ENCODE peak calls at places on chromosomes 4 and X, in six cellular contexts. One of them, this sample, is unnamed.
A peak's percentile ranks its signal among the peaks of the same experiment; 100 is the strongest.

GRCh38 chr4:121154103-121154515 is 10.0 kb downstream of the TNIP3 start:
- DNase-seq in stimulated activated CD4-positive, alpha-beta T cell treated with anti-CD3 and anti-CD28 coated beads, TNF-alpha, amount 100 ng/mL, for 4 hours: no peak
- DNase-seq in NCI-H1092: no peak
- DNase-seq in MG63: no peak
- DNase-seq in T-helper 22 cell: no peak
- DNase-seq in lung: no peak
- DNase-seq in this sample: no peak

GRCh38 chr4:126568652-126569580 is 1063.8 kb upstream of the INTU start:
- DNase-seq in lung: no peak
- DNase-seq in stimulated activated CD4-positive, alpha-beta T cell treated with anti-CD3 and anti-CD28 coated beads, TNF-alpha, amount 100 ng/mL, for 4 hours: no peak
- DNase-seq in MG63: no peak
- DNase-seq in T-helper 22 cell: no peak
- DNase-seq in NCI-H1092: no peak
- DNase-seq in this sample: no peak

GRCh38 chrX:43655961-43656494 is at the start of gene MAOA:
- DNase-seq in MG63: peak; percentile 6
- DNase-seq in lung: peak; percentile 84
- DNase-seq in stimulated activated CD4-positive, alpha-beta T cell treated with anti-CD3 and anti-CD28 coated beads, TNF-alpha, amount 100 ng/mL, for 4 hours: peak; percentile 17
- DNase-seq in T-helper 22 cell: peak; percentile 20
- DNase-seq in NCI-H1092: no peak
- DNase-seq in this sample: no peak

GRCh38 chrX:53088136-53088974 is 5.6 kb upstream of the KANTR start:
- DNase-seq in lung: peak; percentile 69
- DNase-seq in T-helper 22 cell: peak; percentile 80
- DNase-seq in stimulated activated CD4-positive, alpha-beta T cell treated with anti-CD3 and anti-CD28 coated beads, TNF-alpha, amount 100 ng/mL, for 4 hours: peak; percentile 75
- DNase-seq in NCI-H1092: peak; percentile 92
- DNase-seq in MG63: no peak
- DNase-seq in this sample: peak; percentile 51

GRCh38 chr4:52577285-52577968 is 81.7 kb downstream of the USP46 start:
- DNase-seq in MG63: no peak
- DNase-seq in lung: no peak
- DNase-seq in T-helper 22 cell: no peak
- DNase-seq in NCI-H1092: no peak
- DNase-seq in stimulated activated CD4-positive, alpha-beta T cell treated with anti-CD3 and anti-CD28 coated beads, TNF-alpha, amount 100 ng/mL, for 4 hours: no peak
- DNase-seq in this sample: no peak

GRCh38 chr4:6546681-6547447 is 28.1 kb upstream of the MAN2B2 start:
- DNase-seq in stimulated activated CD4-positive, alpha-beta T cell treated with anti-CD3 and anti-CD28 coated beads, TNF-alpha, amount 100 ng/mL, for 4 hours: no peak
- DNase-seq in NCI-H1092: peak; percentile 26
- DNase-seq in lung: peak; percentile 41
- DNase-seq in T-helper 22 cell: no peak
- DNase-seq in MG63: no peak
- DNase-seq in this sample: no peak

GRCh38 chr4:19239565-19239964 is 1012.1 kb upstream of the SLIT2 start:
- DNase-seq in T-helper 22 cell: no peak
- DNase-seq in MG63: no peak
- DNase-seq in lung: no peak
- DNase-seq in stimulated activated CD4-positive, alpha-beta T cell treated with anti-CD3 and anti-CD28 coated beads, TNF-alpha, amount 100 ng/mL, for 4 hours: no peak
- DNase-seq in NCI-H1092: no peak
- DNase-seq in this sample: no peak

GRCh38 chr4:140065393-140065792 is 88.6 kb downstream of the MAML3 start:
- DNase-seq in MG63: no peak
- DNase-seq in NCI-H1092: no peak
- DNase-seq in lung: no peak
- DNase-seq in stimulated activated CD4-positive, alpha-beta T cell treated with anti-CD3 and anti-CD28 coated beads, TNF-alpha, amount 100 ng/mL, for 4 hours: no peak
- DNase-seq in T-helper 22 cell: no peak
- DNase-seq in this sample: no peak

GRCh38 chr4:34676390-34676789 is 1567.9 kb downstream of the ARAP2 start:
- DNase-seq in lung: no peak
- DNase-seq in MG63: no peak
- DNase-seq in NCI-H1092: no peak
- DNase-seq in stimulated activated CD4-positive, alpha-beta T cell treated with anti-CD3 and anti-CD28 coated beads, TNF-alpha, amount 100 ng/mL, for 4 hours: no peak
- DNase-seq in T-helper 22 cell: no peak
- DNase-seq in this sample: no peak

GRCh38 chrX:74231625-74232024 is 72.4 kb upstream of the ZCCHC13 start:
- DNase-seq in lung: no peak
- DNase-seq in MG63: no peak
- DNase-seq in NCI-H1092: no peak
- DNase-seq in stimulated activated CD4-positive, alpha-beta T cell treated with anti-CD3 and anti-CD28 coated beads, TNF-alpha, amount 100 ng/mL, for 4 hours: no peak
- DNase-seq in T-helper 22 cell: no peak
- DNase-seq in this sample: no peak

GRCh38 chr4:85807247-85807915 is 332.4 kb downstream of the ARHGAP24 start:
- DNase-seq in MG63: peak; percentile 85
- DNase-seq in stimulated activated CD4-positive, alpha-beta T cell treated with anti-CD3 and anti-CD28 coated beads, TNF-alpha, amount 100 ng/mL, for 4 hours: no peak
- DNase-seq in T-helper 22 cell: no peak
- DNase-seq in NCI-H1092: no peak
- DNase-seq in lung: no peak
- DNase-seq in this sample: no peak

This sample was measured in activated gamma-delta T cell.